ENCODE peak calls at places on chromosomes 5 and 9, in four cellular contexts. D is CD8-positive, alpha-beta T cell; C is foreskin fibroblast; B is adrenal gland. H is an unnamed sample.

GRCh38 chr9:130390986-130391385 is 53.8 kb upstream of the ASS1 start:
- DNase-seq in D (no peak), C (no peak), B (no peak), H (no peak)

GRCh38 chr5:17828709-17829108 is 194.4 kb downstream of the TAF11L14 start:
- DNase-seq in D (no peak), C (no peak), B (no peak), H (peak)

GRCh38 chr9:68678430-68678829 is 26.6 kb upstream of the PIP5K1B start:
- DNase-seq in D (no peak), C (no peak), B (peak), H (no peak)

GRCh38 chr5:55360190-55360589 is 52.4 kb downstream of the MTREX start:
- DNase-seq in D (no peak), C (peak), B (no peak), H (no peak)

GRCh38 chr9:38047301-38048251 is 21.5 kb downstream of the SHB start:
- DNase-seq in D (no peak), C (peak), B (peak), H (peak)

GRCh38 chr9:105146677-105147076 is 97.8 kb upstream of the SLC44A1 start:
- DNase-seq in D (no peak), C (no peak), B (peak), H (no peak)

GRCh38 chr5:115559524-115559923 is 14.9 kb upstream of the FEM1C start:
- DNase-seq in D (no peak), C (peak), B (no peak), H (peak)

GRCh38 chr5:149621415-149622098 is 40.3 kb downstream of the ARHGEF37 start:
- DNase-seq in D (no peak), C (no peak), B (no peak), H (no peak)

GRCh38 chr5:140785905-140786686 is at the start of gene PCDHA1:
- DNase-seq in D (no peak), C (no peak), B (no peak), H (no peak)

GRCh38 chr5:132481243-132482211 is 9.0 kb downstream of the IRF1 start:
- DNase-seq in D (no peak), C (no peak), B (no peak), H (no peak)

GRCh38 chr5:136484808-136485207 is 119.5 kb upstream of the TRPC7 start:
- DNase-seq in D (no peak), C (no peak), B (no peak), H (no peak)

GRCh38 chr5:133433133-133433532 is 179.2 kb downstream of the FSTL4 start:
- DNase-seq in D (no peak), C (no peak), B (no peak), H (no peak)

GRCh38 chr5:35046754-35047153 is 995 bp downstream of the AGXT2 start:
- DNase-seq in D (no peak), C (peak), B (no peak), H (peak)

GRCh38 chr9:15361737-15362136 is 54.7 kb upstream of the TTC39B start:
- DNase-seq in D (no peak), C (peak), B (no peak), H (no peak)

GRCh38 chr9:114938687-114939575 is 8.5 kb upstream of the TNFSF8 start:
- DNase-seq in D (no peak), C (no peak), B (no peak), H (no peak)

GRCh38 chr5:173333900-173334685 is 5.9 kb upstream of the STC2 start:
- DNase-seq in D (no peak), C (no peak), B (no peak), H (peak)

GRCh38 chr9:14488421-14489190 is 174.7 kb upstream of the NFIB start:
- DNase-seq in D (no peak), C (no peak), B (no peak), H (no peak)

GRCh38 chr9:107940622-107941021 is 451.1 kb upstream of the KLF4 start:
- DNase-seq in D (no peak), C (no peak), B (no peak), H (no peak)

GRCh38 chr5:142769793-142770649 is at the start of gene ARHGAP26:
- DNase-seq in D (peak), C (peak), B (peak), H (peak)

GRCh38 chr5:146426853-146427618 is 20.1 kb upstream of the TCERG1 start:
- DNase-seq in D (no peak), C (peak), B (no peak), H (peak)

GRCh38 chr5:154370119-154370518 is 75.7 kb upstream of the SAP30L start:
- DNase-seq in D (no peak), C (peak), B (no peak), H (peak)

GRCh38 chr5:6704361-6704851 is 8.8 kb upstream of the TENT4A start:
- DNase-seq in D (no peak), C (peak), B (peak), H (peak)

GRCh38 chr5:167582916-167583315 is 708.5 kb upstream of the WWC1 start:
- DNase-seq in D (no peak), C (no peak), B (no peak), H (peak)

GRCh38 chr9:70510157-70510770 is 95.8 kb upstream of the KLF9 start:
- DNase-seq in D (no peak), C (no peak), B (peak), H (no peak)

GRCh38 chr9:97527626-97528528 is 26.4 kb downstream of the TMOD1 start:
- DNase-seq in D (no peak), C (no peak), B (no peak), H (no peak)

GRCh38 chr5:134004626-134005414 is at the start of gene VDAC1:
- DNase-seq in D (peak), C (peak), B (peak), H (peak)

GRCh38 chr5:98364549-98364948 is 408.9 kb upstream of the RGMB start:
- DNase-seq in D (no peak), C (no peak), B (no peak), H (no peak)

GRCh38 chr5:153885166-153885565 is 153.5 kb downstream of the FAM114A2 start:
- DNase-seq in D (no peak), C (no peak), B (no peak), H (no peak)

GRCh38 chr5:80835128-80835527 is 125.0 kb upstream of the RASGRF2 start:
- DNase-seq in D (no peak), C (no peak), B (no peak), H (no peak)

GRCh38 chr5:108258001-108258400 is 123.9 kb downstream of the FBXL17 start:
- DNase-seq in D (no peak), C (peak), B (no peak), H (no peak)

DNA sequence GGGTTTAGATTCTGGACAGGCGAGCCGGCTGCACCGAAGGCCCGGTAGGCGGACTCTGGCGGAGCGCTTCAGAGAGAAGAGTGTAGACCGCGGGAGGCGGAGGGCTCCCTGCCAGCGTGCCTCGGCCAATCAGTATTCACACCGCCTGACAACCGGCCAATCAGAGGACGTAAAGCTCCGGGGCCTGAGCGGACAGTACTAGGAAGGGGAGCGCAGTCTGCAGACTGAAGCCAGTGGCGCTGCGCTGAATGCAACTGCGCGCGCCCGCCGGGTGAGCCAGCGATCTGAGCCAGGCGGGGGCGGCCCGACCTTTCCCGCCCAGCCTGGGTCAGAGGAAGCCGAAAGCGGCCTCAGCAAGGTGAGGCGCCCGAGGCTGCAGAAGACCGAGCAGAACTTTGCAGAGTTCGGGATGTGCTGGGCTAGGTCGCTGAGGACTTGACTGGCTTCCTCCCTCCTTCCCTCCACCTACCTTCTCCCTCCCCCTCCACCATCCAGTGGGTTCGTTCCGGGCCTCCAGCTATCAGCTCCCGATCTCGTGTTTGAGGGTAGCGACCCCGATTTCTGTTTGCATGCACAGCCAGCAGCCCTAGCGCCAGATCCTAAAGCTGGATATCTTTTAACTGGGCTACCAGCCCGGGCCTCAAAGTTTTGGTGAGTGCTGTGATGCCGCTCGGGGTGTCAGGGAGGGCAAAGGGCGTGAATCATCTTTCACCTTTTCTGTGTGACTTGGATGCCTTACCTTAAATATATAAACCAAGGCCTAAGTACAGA is at the start of gene DMRT2:
- DNase-seq in D (no peak), C (peak), B (peak), H (peak)
- H3K4me3 ChIP-seq in D (peak), C (no peak), B (no peak), H (no peak)

GRCh38 chr9:133556354-133556753 is 21.9 kb downstream of the ADAMTSL2 start:
- DNase-seq in D (no peak), C (no peak), B (no peak), H (no peak)

GRCh38 chr9:133554729-133555128 is 20.2 kb downstream of the ADAMTSL2 start:
- DNase-seq in D (no peak), C (no peak), B (no peak), H (no peak)

GRCh38 chr9:133553123-133553522 is 18.6 kb downstream of the ADAMTSL2 start:
- DNase-seq in D (no peak), C (no peak), B (no peak), H (no peak)

GRCh38 chr9:133552236-133552635 is 17.7 kb downstream of the ADAMTSL2 start:
- DNase-seq in D (no peak), C (no peak), B (no peak), H (no peak)

DNA sequence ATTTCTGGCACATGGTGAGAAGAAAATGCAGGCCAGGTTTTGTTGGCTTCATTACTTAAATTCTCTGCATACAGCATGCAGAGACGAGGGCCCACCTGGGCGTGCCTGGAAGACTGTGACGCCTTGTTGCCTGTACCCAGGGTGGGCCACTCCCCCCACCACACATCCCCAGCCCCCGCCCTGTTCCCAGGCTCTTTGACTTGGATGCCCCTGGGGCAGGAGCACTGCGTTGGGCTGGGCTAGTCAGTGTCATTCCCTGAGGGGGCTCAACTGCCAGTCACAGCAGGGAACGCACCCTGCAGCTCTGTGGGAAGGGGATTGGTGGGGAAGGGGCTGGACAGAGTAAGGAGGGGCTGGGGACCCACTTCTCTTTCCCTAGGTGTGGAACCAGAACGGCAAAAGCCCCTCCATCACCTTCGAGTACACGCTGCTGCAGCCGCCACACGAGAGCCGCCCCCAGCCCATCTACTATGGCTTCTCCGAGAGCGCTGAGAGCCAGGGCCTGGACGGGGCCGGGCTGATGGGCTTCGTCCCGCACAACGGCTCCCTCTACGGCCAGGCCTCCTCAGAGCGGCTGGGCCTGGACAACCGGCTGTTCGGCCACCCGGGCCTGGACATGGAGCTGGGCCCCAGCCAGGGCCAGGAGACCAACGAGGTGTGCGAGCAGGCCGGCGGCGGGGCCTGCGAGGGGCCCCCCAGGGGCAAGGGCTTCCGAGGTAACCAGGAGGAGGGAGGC is 19.6 kb downstream of the ADAMTSL2 start:
- DNase-seq in D (no peak), C (no peak), B (no peak), H (no peak)
- TF ChIP-seq CTCF in D (no peak), C (no peak), B (no peak), H (no peak)

GRCh38 chr9:124209279-124209678 is 48.5 kb upstream of the NEK6 start:
- DNase-seq in D (no peak), C (no peak), B (no peak), H (no peak)
- H3K4me3 ChIP-seq in D (no peak), C (no peak), B (no peak), H (no peak)

GRCh38 chr9:77756449-77756848 is 108.3 kb upstream of the GNA14 start:
- DNase-seq in D (no peak), C (no peak), B (no peak), H (no peak)
- TF ChIP-seq CTCF in D (no peak), C (no peak), B (no peak), H (no peak)

GRCh38 chr5:33733225-33733624 is 158.6 kb downstream of the ADAMTS12 start:
- DNase-seq in D (no peak), C (no peak), B (no peak), H (no peak)
- H3K4me3 ChIP-seq in D (no peak), C (no peak), B (no peak), H (no peak)